ENCODE peak calls at places on chromosomes 12 and 14, in five cellular contexts. E, B, I, G and O are unnamed samples.

GRCh38 chr14:77023001-77023996 is 5.2 kb downstream of the IRF2BPL start:
- DNase-seq in G (peak; percentile 76), B (no peak), E (no peak), I (no peak), O (no peak)

GRCh38 chr12:114916124-114916523 is 232.1 kb upstream of the TBX3 start:
- DNase-seq in I (no peak), B (no peak), E (no peak), G (no peak), O (no peak)

GRCh38 chr14:59422069-59422881 is 42.9 kb downstream of the GPR135 start:
- DNase-seq in E (no peak), G (no peak), I (no peak), B (no peak), O (no peak)

GRCh38 chr12:45756666-45757065 is 27.2 kb downstream of the ARID2 start:
- DNase-seq in G (no peak), B (no peak), E (no peak), I (no peak), O (no peak)

GRCh38 chr12:67705394-67706370 is 57.1 kb downstream of the DYRK2 start:
- DNase-seq in G (no peak), I (no peak), B (no peak), E (no peak), O (no peak)

GRCh38 chr12:113149361-113150150 is at the start of gene CFAP73:
- DNase-seq in I (no peak), E (no peak), B (no peak), G (peak; percentile 72), O (peak; percentile 94)

GRCh38 chr14:65753061-65753460 is 340.5 kb downstream of the FUT8 start:
- DNase-seq in G (no peak), I (no peak), B (no peak), E (no peak), O (no peak)

GRCh38 chr12:105279460-105280056 is 43.6 kb upstream of the APPL2 start:
- DNase-seq in B (no peak), E (no peak), I (no peak), G (peak; percentile 33), O (no peak)

GRCh38 chr14:20332946-20333782 is at the start of gene CCNB1IP1:
- DNase-seq in B (no peak), E (no peak), I (peak; percentile 17), G (peak; percentile 44), O (no peak)

GRCh38 chr12:88083634-88084033 is 54.4 kb upstream of the C12orf50 start:
- DNase-seq in I (no peak), G (no peak), E (no peak), B (no peak), O (no peak)

GRCh38 chr14:100735271-100735670 is 8.6 kb downstream of the DLK1 start:
- DNase-seq in B (peak; percentile 53), G (no peak), E (no peak), I (no peak), O (peak; percentile 37)

GRCh38 chr12:57093412-57094193 is 4.7 kb downstream of the NAB2 start:
- DNase-seq in G (peak; percentile 55), E (no peak), I (no peak), B (no peak), O (peak; percentile 95)

GRCh38 chr12:24919346-24920001 is 29.4 kb downstream of the BCAT1 start:
- DNase-seq in E (no peak), G (no peak), B (no peak), I (no peak), O (no peak)

GRCh38 chr14:36519431-36520321 is at the start of gene NKX2-1:
- DNase-seq in G (no peak), E (no peak), I (no peak), B (no peak), O (peak; percentile 58)

GRCh38 chr12:2008677-2009076 is 4.4 kb upstream of the DCP1B start:
- DNase-seq in I (no peak), G (no peak), E (no peak), B (no peak), O (no peak)

GRCh38 chr12:22729898-22730443 is 105.0 kb downstream of the ETNK1 start:
- DNase-seq in G (no peak), E (no peak), I (no peak), B (no peak), O (no peak)

GRCh38 chr12:124031058-124031457 is 58.0 kb downstream of the ZNF664 start:
- DNase-seq in B (no peak), I (no peak), G (no peak), E (no peak), O (no peak)

GRCh38 chr14:62662811-62663477 is 382.3 kb downstream of the KCNH5 start:
- DNase-seq in E (no peak), G (no peak), B (no peak), I (no peak), O (no peak)

GRCh38 chr12:25829192-25829591 is 129.3 kb upstream of the RASSF8 start:
- DNase-seq in B (no peak), G (no peak), I (no peak), E (no peak), O (no peak)

GRCh38 chr14:92143309-92143708 is 21.5 kb downstream of the CPSF2 start:
- DNase-seq in I (no peak), G (no peak), E (no peak), B (no peak), O (no peak)

GRCh38 chr14:66379116-66379515 is 107.1 kb upstream of the CCDC196 start:
- DNase-seq in B (no peak), E (no peak), G (peak; percentile 90), I (no peak), O (no peak)

GRCh38 chr12:49627752-49628360 is 4.5 kb downstream of the PRPF40B start:
- DNase-seq in B (no peak), E (no peak), I (no peak), G (no peak), O (no peak)

GRCh38 chr14:68164723-68165122 is 345.1 kb downstream of the RAD51B start:
- DNase-seq in I (no peak), G (no peak), B (no peak), E (no peak), O (no peak)

GRCh38 chr12:121015825-121016766 is at the start of gene C12orf43:
- DNase-seq in E (peak; percentile 19), G (peak; percentile 92), B (peak; percentile 95), I (peak; percentile 90), O (peak; percentile 95)

GRCh38 chr14:65015391-65015790 is 28.7 kb downstream of the FNTB start:
- DNase-seq in I (no peak), G (no peak), B (no peak), E (peak; percentile 28), O (no peak)

GRCh38 chr12:116594325-116595038 is 35.3 kb downstream of the MAP1LC3B2 start:
- DNase-seq in I (peak; percentile 21), B (no peak), G (no peak), E (no peak), O (no peak)

GRCh38 chr14:44771495-44771894 is 190.3 kb downstream of the KLHL28 start:
- DNase-seq in B (no peak), G (no peak), E (no peak), I (no peak), O (no peak)

GRCh38 chr14:97179573-97179972 is 382.4 kb downstream of the VRK1 start:
- DNase-seq in I (no peak), E (no peak), G (no peak), B (no peak), O (no peak)

GRCh38 chr14:30330452-30330851 is 228.5 kb upstream of the G2E3 start:
- DNase-seq in G (no peak), B (no peak), I (no peak), E (no peak), O (no peak)

GRCh38 chr14:35420036-35420811 is 15.7 kb upstream of the NFKBIA start:
- DNase-seq in G (no peak), E (no peak), I (no peak), B (no peak), O (no peak)

GRCh38 chr14:96578619-96579018 is 76.4 kb downstream of the PAPOLA start:
- DNase-seq in I (no peak), E (no peak), B (no peak), G (no peak), O (no peak)

GRCh38 chr12:99767809-99768208 is 120.3 kb downstream of the GARIN6 start:
- DNase-seq in B (no peak), I (no peak), G (no peak), E (no peak), O (no peak)

GRCh38 chr12:95516757-95517156 is 34.5 kb downstream of the USP44 start:
- DNase-seq in I (no peak), G (no peak), E (no peak), B (no peak), O (no peak)

GRCh38 chr12:130185455-130186100 is 23.3 kb downstream of the FZD10 start:
- DNase-seq in B (no peak), I (no peak), E (no peak), G (no peak), O (no peak)

GRCh38 chr14:32702571-32702970 is 236.1 kb upstream of the NPAS3 start:
- DNase-seq in G (no peak), I (peak; percentile 17), B (no peak), E (no peak), O (peak; percentile 86)

GRCh38 chr12:93297032-93297431 is 80.7 kb upstream of the NUDT4 start:
- DNase-seq in E (no peak), G (no peak), B (no peak), I (no peak), O (no peak)